ENCODE peak calls at places on chromosomes 3 and 15, in six cellular contexts. One of them, this sample, is unnamed.

GRCh38 chr3:152299243-152299976 is 30.7 kb downstream of the MBNL1 start:
- DNase-seq in HepG2: no peak
- DNase-seq in GM12878: no peak
- DNase-seq in HCT116: no peak
- DNase-seq in H1: no peak
- DNase-seq in K562: no peak
- DNase-seq in this sample: no peak

GRCh38 chr3:132535575-132536441 is 61.3 kb upstream of the ACKR4 start:
- DNase-seq in HepG2: peak; percentile 69
- DNase-seq in GM12878: peak; percentile 8
- DNase-seq in HCT116: peak; percentile 46
- DNase-seq in H1: peak; percentile 17
- DNase-seq in K562: peak; percentile 71
- DNase-seq in this sample: peak; percentile 75

GRCh38 chr3:149188494-149188893 is 33.1 kb downstream of the CP start:
- DNase-seq in HepG2: no peak
- DNase-seq in GM12878: no peak
- DNase-seq in HCT116: no peak
- DNase-seq in H1: no peak
- DNase-seq in K562: no peak
- DNase-seq in this sample: no peak

GRCh38 chr3:124793054-124793740 is 62.9 kb downstream of the UMPS start:
- DNase-seq in HepG2: no peak
- DNase-seq in GM12878: no peak
- DNase-seq in HCT116: no peak
- DNase-seq in H1: no peak
- DNase-seq in K562: no peak
- DNase-seq in this sample: no peak

GRCh38 chr3:10758304-10759037 is 57.6 kb upstream of the SLC6A11 start:
- DNase-seq in HepG2: peak; percentile 60
- DNase-seq in GM12878: peak; percentile 16
- DNase-seq in HCT116: peak; percentile 51
- DNase-seq in H1: no peak
- DNase-seq in K562: peak; percentile 76
- DNase-seq in this sample: peak; percentile 74

GRCh38 chr15:77532846-77533245 is 99.9 kb downstream of the LINGO1 start:
- DNase-seq in HepG2: no peak
- DNase-seq in GM12878: no peak
- DNase-seq in HCT116: no peak
- DNase-seq in H1: no peak
- DNase-seq in K562: no peak
- DNase-seq in this sample: no peak

GRCh38 chr15:57358611-57359010 is 17.7 kb upstream of the CGNL1 start:
- DNase-seq in HepG2: no peak
- DNase-seq in GM12878: no peak
- DNase-seq in HCT116: no peak
- DNase-seq in H1: no peak
- DNase-seq in K562: no peak
- DNase-seq in this sample: no peak

GRCh38 chr3:15223684-15224575 is 17.9 kb downstream of the CAPN7 start:
- DNase-seq in HepG2: peak; percentile 63
- DNase-seq in GM12878: no peak
- DNase-seq in HCT116: no peak
- DNase-seq in H1: no peak
- DNase-seq in K562: no peak
- DNase-seq in this sample: no peak

GRCh38 chr15:40441736-40442531 is 1.2 kb downstream of the BAHD1 start:
- DNase-seq in HepG2: no peak
- DNase-seq in GM12878: no peak
- DNase-seq in HCT116: no peak
- DNase-seq in H1: no peak
- DNase-seq in K562: peak; percentile 48
- DNase-seq in this sample: no peak

GRCh38 chr3:177781686-177782161 is 584.4 kb upstream of the TBL1XR1 start:
- DNase-seq in HepG2: no peak
- DNase-seq in GM12878: no peak
- DNase-seq in HCT116: no peak
- DNase-seq in H1: no peak
- DNase-seq in K562: no peak
- DNase-seq in this sample: no peak

GRCh38 chr3:128112406-128112968 is 11.1 kb downstream of the RUVBL1 start:
- DNase-seq in HepG2: no peak
- DNase-seq in GM12878: peak; percentile 25
- DNase-seq in HCT116: peak; percentile 43
- DNase-seq in H1: no peak
- DNase-seq in K562: no peak
- DNase-seq in this sample: no peak

GRCh38 chr3:189304465-189305341 is 132.9 kb downstream of the TPRG1 start:
- DNase-seq in HepG2: no peak
- DNase-seq in GM12878: no peak
- DNase-seq in HCT116: no peak
- DNase-seq in H1: peak; percentile 43
- DNase-seq in K562: no peak
- DNase-seq in this sample: peak; percentile 44

GRCh38 chr3:55440406-55440708 is 46.7 kb downstream of the WNT5A start:
- DNase-seq in HepG2: no peak
- DNase-seq in GM12878: no peak
- DNase-seq in HCT116: no peak
- DNase-seq in H1: no peak
- DNase-seq in K562: no peak
- DNase-seq in this sample: no peak

GRCh38 chr3:18648163-18648562 is 223.0 kb upstream of the SATB1 start:
- DNase-seq in HepG2: no peak
- DNase-seq in GM12878: no peak
- DNase-seq in HCT116: no peak
- DNase-seq in H1: no peak
- DNase-seq in K562: no peak
- DNase-seq in this sample: no peak

GRCh38 chr15:68769702-68770101 is 51.0 kb downstream of the ANP32A start:
- DNase-seq in HepG2: no peak
- DNase-seq in GM12878: no peak
- DNase-seq in HCT116: no peak
- DNase-seq in H1: no peak
- DNase-seq in K562: no peak
- DNase-seq in this sample: no peak

GRCh38 chr3:24477090-24477656 is 17.5 kb downstream of the THRB start:
- DNase-seq in HepG2: no peak
- DNase-seq in GM12878: no peak
- DNase-seq in HCT116: no peak
- DNase-seq in H1: no peak
- DNase-seq in K562: no peak
- DNase-seq in this sample: no peak

GRCh38 chr3:69647710-69648109 is 91.6 kb upstream of the MITF start:
- DNase-seq in HepG2: no peak
- DNase-seq in GM12878: no peak
- DNase-seq in HCT116: no peak
- DNase-seq in H1: no peak
- DNase-seq in K562: no peak
- DNase-seq in this sample: no peak

GRCh38 chr15:65512189-65512588 is 5.3 kb downstream of the DPP8 start:
- DNase-seq in HepG2: no peak
- DNase-seq in GM12878: no peak
- DNase-seq in HCT116: no peak
- DNase-seq in H1: no peak
- DNase-seq in K562: peak; percentile 28
- DNase-seq in this sample: no peak

GRCh38 chr15:78727561-78727960 is 83.7 kb downstream of the ADAMTS7 start:
- DNase-seq in HepG2: peak; percentile 40
- DNase-seq in GM12878: no peak
- DNase-seq in HCT116: no peak
- DNase-seq in H1: no peak
- DNase-seq in K562: no peak
- DNase-seq in this sample: no peak

GRCh38 chr3:186502942-186503712 is 41.1 kb downstream of the CRYGS start:
- DNase-seq in HepG2: no peak
- DNase-seq in GM12878: no peak
- DNase-seq in HCT116: no peak
- DNase-seq in H1: no peak
- DNase-seq in K562: no peak
- DNase-seq in this sample: no peak

GRCh38 chr3:28867836-28868235 is 413.0 kb upstream of the RBMS3 start:
- DNase-seq in HepG2: no peak
- DNase-seq in GM12878: no peak
- DNase-seq in HCT116: no peak
- DNase-seq in H1: no peak
- DNase-seq in K562: no peak
- DNase-seq in this sample: no peak

DNA sequence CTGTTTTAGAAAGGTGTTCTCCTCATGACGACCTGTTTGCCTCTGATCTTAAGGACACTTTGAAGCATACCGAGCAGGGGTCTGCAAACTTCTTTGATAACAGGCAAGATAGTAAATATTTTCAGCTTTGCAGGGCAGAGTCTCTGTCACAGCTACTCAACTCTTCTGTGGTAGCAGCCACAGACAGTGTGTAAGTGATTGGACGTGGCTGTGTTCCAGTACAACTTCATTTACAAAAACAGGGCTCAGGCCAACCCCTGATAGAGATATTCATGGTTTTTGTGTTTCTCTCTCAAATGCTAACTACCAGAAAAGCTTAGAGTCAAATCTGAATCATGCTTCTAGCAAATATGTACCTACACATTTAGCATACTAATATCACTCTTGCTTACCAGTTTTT is 51.5 kb downstream of the TGFBR2 start:
- DNase-seq in HepG2: no peak
- DNase-seq in GM12878: no peak
- DNase-seq in HCT116: no peak
- DNase-seq in H1: no peak
- DNase-seq in K562: no peak
- DNase-seq in this sample: no peak
- TF ChIP-seq YY1 in HepG2: no peak
- TF ChIP-seq YY1 in GM12878: no peak
- TF ChIP-seq YY1 in HCT116: no peak
- TF ChIP-seq YY1 in H1: no peak
- TF ChIP-seq YY1 in K562: no peak
- TF ChIP-seq YY1 in this sample: no peak

GRCh38 chr3:51397389-51397788 is 6.3 kb downstream of the RBM15B start:
- DNase-seq in HepG2: no peak
- DNase-seq in GM12878: no peak
- DNase-seq in HCT116: no peak
- DNase-seq in H1: no peak
- DNase-seq in K562: no peak
- DNase-seq in this sample: no peak
- H3K9ac ChIP-seq in HepG2: no peak overlapping the region
- H3K9ac ChIP-seq in GM12878: no peak overlapping the region
- H3K9ac ChIP-seq in HCT116: no peak overlapping the region
- H3K9ac ChIP-seq in H1: no peak overlapping the region
- H3K9ac ChIP-seq in K562: no peak overlapping the region
- H3K9ac ChIP-seq in this sample: no peak overlapping the region

GRCh38 chr3:196645091-196645490 is 5.6 kb downstream of the NRROS start:
- DNase-seq in HepG2: no peak
- DNase-seq in GM12878: no peak
- DNase-seq in HCT116: no peak
- DNase-seq in H1: no peak
- DNase-seq in K562: no peak
- DNase-seq in this sample: no peak
- TF ChIP-seq ZNF274 in HepG2: no peak
- TF ChIP-seq ZNF274 in GM12878: no peak
- TF ChIP-seq ZNF274 in HCT116: no peak
- TF ChIP-seq ZNF274 in H1: no peak
- TF ChIP-seq ZNF274 in K562: no peak
- TF ChIP-seq ZNF274 in this sample: no peak

GRCh38 chr3:65829228-65829627 is 209.5 kb downstream of the MAGI1 start:
- DNase-seq in HepG2: no peak
- DNase-seq in GM12878: no peak
- DNase-seq in HCT116: no peak
- DNase-seq in H1: no peak
- DNase-seq in K562: no peak
- DNase-seq in this sample: no peak

GRCh38 chr3:65831733-65832425 is 206.8 kb downstream of the MAGI1 start:
- DNase-seq in HepG2: peak; percentile 56
- DNase-seq in GM12878: no peak
- DNase-seq in HCT116: no peak
- DNase-seq in H1: no peak
- DNase-seq in K562: no peak
- DNase-seq in this sample: no peak

GRCh38 chr3:65828706-65829105 is 210.0 kb downstream of the MAGI1 start:
- DNase-seq in HepG2: no peak
- DNase-seq in GM12878: no peak
- DNase-seq in HCT116: no peak
- DNase-seq in H1: no peak
- DNase-seq in K562: no peak
- DNase-seq in this sample: peak; percentile 15

GRCh38 chr3:65833761-65834505 is 204.8 kb downstream of the MAGI1 start:
- DNase-seq in HepG2: no peak
- DNase-seq in GM12878: no peak
- DNase-seq in HCT116: no peak
- DNase-seq in H1: no peak
- DNase-seq in K562: no peak
- DNase-seq in this sample: no peak

DNA sequence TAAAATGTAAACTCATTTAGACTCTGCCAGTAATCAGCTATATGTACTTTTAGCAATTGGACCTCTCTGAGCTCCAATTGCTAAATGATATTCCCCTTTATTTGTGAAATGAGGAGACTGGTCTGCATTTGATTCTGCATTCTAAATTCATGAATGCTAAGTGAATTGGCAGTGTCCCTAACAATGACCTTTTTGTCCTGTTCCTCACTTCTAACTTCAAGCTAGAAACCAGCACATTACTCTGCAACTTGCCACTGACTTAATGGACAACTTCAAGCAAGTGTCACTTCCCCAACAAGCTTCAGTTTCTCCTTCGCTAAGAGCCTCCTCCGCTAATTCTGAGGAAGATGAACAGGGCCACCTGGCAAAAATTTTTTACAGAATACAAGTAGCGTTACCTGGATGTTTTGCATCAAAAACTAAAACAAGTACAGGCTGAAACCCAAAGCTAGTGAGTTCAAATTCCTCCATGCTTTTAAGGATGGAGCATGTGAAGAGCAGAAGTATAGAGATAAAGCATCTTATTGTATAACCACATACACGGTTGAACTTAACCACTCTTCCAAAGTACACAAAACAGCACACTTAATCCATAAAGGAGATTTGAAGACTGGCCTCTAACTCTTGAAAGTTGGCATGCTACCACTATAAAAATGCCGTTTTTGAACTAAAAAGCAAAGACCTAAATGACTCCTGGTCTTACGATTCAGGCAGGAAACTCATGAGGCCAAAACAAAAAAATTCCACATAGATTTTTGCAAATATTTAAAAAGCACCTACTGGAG is 207.6 kb downstream of the MAGI1 start:
- DNase-seq in HepG2: no peak
- DNase-seq in GM12878: no peak
- DNase-seq in HCT116: no peak
- DNase-seq in H1: no peak
- DNase-seq in K562: no peak
- DNase-seq in this sample: no peak
- TF ChIP-seq YY1 in HepG2: no peak
- TF ChIP-seq YY1 in GM12878: no peak
- TF ChIP-seq YY1 in HCT116: no peak
- TF ChIP-seq YY1 in H1: no peak
- TF ChIP-seq YY1 in K562: no peak
- TF ChIP-seq YY1 in this sample: no peak

GRCh38 chr3:139538733-139539132 is 809 bp downstream of the RBP1 start:
- DNase-seq in HepG2: no peak
- DNase-seq in GM12878: no peak
- DNase-seq in HCT116: no peak
- DNase-seq in H1: no peak
- DNase-seq in K562: no peak
- DNase-seq in this sample: no peak
- H3K9ac ChIP-seq in HepG2: no peak overlapping the region
- H3K9ac ChIP-seq in GM12878: no peak overlapping the region
- H3K9ac ChIP-seq in HCT116: peak overlapping the region; percentile 77
- H3K9ac ChIP-seq in H1: no peak overlapping the region
- H3K9ac ChIP-seq in K562: no peak overlapping the region
- H3K9ac ChIP-seq in this sample: peak overlapping the region; percentile 72

GRCh38 chr15:91844928-91845327 is 8.6 kb upstream of the SLCO3A1 start:
- DNase-seq in HepG2: no peak
- DNase-seq in GM12878: no peak
- DNase-seq in HCT116: no peak
- DNase-seq in H1: no peak
- DNase-seq in K562: no peak
- DNase-seq in this sample: no peak
- TF ChIP-seq ZNF274 in HepG2: no peak
- TF ChIP-seq ZNF274 in GM12878: no peak
- TF ChIP-seq ZNF274 in HCT116: no peak
- TF ChIP-seq ZNF274 in H1: no peak
- TF ChIP-seq ZNF274 in K562: no peak
- TF ChIP-seq ZNF274 in this sample: no peak

This sample was measured in NT2/D1.